ENCODE peak calls at places on chromosomes 3 and 15, in four cellular contexts. One of them, this sample, is unnamed.

GRCh38 chr3:140276698-140277097 is 341.7 kb downstream of the CLSTN2 start:
- DNase-seq in choroid plexus epithelial cell: peak
- DNase-seq in mucosa of descending colon: peak
- DNase-seq in fibroblast of villous mesenchyme: peak
- DNase-seq in this sample: no peak

GRCh38 chr15:58839485-58839884 is 68.4 kb downstream of the MINDY2 start:
- DNase-seq in fibroblast of villous mesenchyme: peak
- DNase-seq in choroid plexus epithelial cell: peak
- DNase-seq in mucosa of descending colon: no peak
- DNase-seq in this sample: no peak

GRCh38 chr3:134376385-134376765 is 2.1 kb upstream of the AMOTL2 start:
- DNase-seq in mucosa of descending colon: no peak
- DNase-seq in fibroblast of villous mesenchyme: no peak
- DNase-seq in choroid plexus epithelial cell: no peak
- DNase-seq in this sample: no peak

GRCh38 chr3:111667621-111668239 is 72.6 kb upstream of the ZBED2 start:
- DNase-seq in fibroblast of villous mesenchyme: peak
- DNase-seq in mucosa of descending colon: peak
- DNase-seq in choroid plexus epithelial cell: peak
- DNase-seq in this sample: peak

GRCh38 chr3:23659840-23660430 is 145.8 kb upstream of the UBE2E1 start:
- DNase-seq in fibroblast of villous mesenchyme: no peak
- DNase-seq in choroid plexus epithelial cell: no peak
- DNase-seq in mucosa of descending colon: no peak
- DNase-seq in this sample: no peak

GRCh38 chr15:37678124-37678523 is 256.3 kb upstream of the TMCO5A start:
- DNase-seq in fibroblast of villous mesenchyme: no peak
- DNase-seq in mucosa of descending colon: no peak
- DNase-seq in choroid plexus epithelial cell: peak
- DNase-seq in this sample: no peak

GRCh38 chr3:51715231-51716058 is 8.6 kb downstream of the GRM2 start:
- DNase-seq in fibroblast of villous mesenchyme: no peak
- DNase-seq in choroid plexus epithelial cell: no peak
- DNase-seq in mucosa of descending colon: no peak
- DNase-seq in this sample: no peak

GRCh38 chr3:63481627-63482026 is 170.8 kb upstream of the SNTN start:
- DNase-seq in mucosa of descending colon: no peak
- DNase-seq in fibroblast of villous mesenchyme: no peak
- DNase-seq in choroid plexus epithelial cell: no peak
- DNase-seq in this sample: no peak

GRCh38 chr3:133999891-134000685 is 29.6 kb downstream of the SLCO2A1 start:
- DNase-seq in mucosa of descending colon: no peak
- DNase-seq in fibroblast of villous mesenchyme: no peak
- DNase-seq in choroid plexus epithelial cell: no peak
- DNase-seq in this sample: no peak

GRCh38 chr3:37053337-37053736 is 60.0 kb downstream of the MLH1 start:
- DNase-seq in mucosa of descending colon: no peak
- DNase-seq in fibroblast of villous mesenchyme: no peak
- DNase-seq in choroid plexus epithelial cell: no peak
- DNase-seq in this sample: no peak

GRCh38 chr3:98994128-98994762 is 92.8 kb upstream of the DCBLD2 start:
- DNase-seq in fibroblast of villous mesenchyme: peak
- DNase-seq in choroid plexus epithelial cell: peak
- DNase-seq in mucosa of descending colon: no peak
- DNase-seq in this sample: no peak

GRCh38 chr15:60444289-60444912 is 34.5 kb downstream of the ICE2 start:
- DNase-seq in fibroblast of villous mesenchyme: peak
- DNase-seq in mucosa of descending colon: no peak
- DNase-seq in choroid plexus epithelial cell: peak
- DNase-seq in this sample: no peak

GRCh38 chr3:100443690-100444089 is 42.4 kb downstream of the LNP1 start:
- DNase-seq in choroid plexus epithelial cell: no peak
- DNase-seq in mucosa of descending colon: no peak
- DNase-seq in fibroblast of villous mesenchyme: no peak
- DNase-seq in this sample: no peak

GRCh38 chr3:142934128-142934896 is 29.2 kb downstream of the PAQR9 start:
- DNase-seq in mucosa of descending colon: no peak
- DNase-seq in choroid plexus epithelial cell: no peak
- DNase-seq in fibroblast of villous mesenchyme: no peak
- DNase-seq in this sample: no peak

GRCh38 chr15:35495075-35495474 is 50.9 kb downstream of the DPH6 start:
- DNase-seq in mucosa of descending colon: no peak
- DNase-seq in choroid plexus epithelial cell: no peak
- DNase-seq in fibroblast of villous mesenchyme: no peak
- DNase-seq in this sample: no peak

GRCh38 chr15:73239564-73240208 is 129.1 kb downstream of the HCN4 start:
- DNase-seq in mucosa of descending colon: no peak
- DNase-seq in fibroblast of villous mesenchyme: peak
- DNase-seq in choroid plexus epithelial cell: peak
- DNase-seq in this sample: no peak

GRCh38 chr15:74336061-74337005 is 31.1 kb downstream of the CYP11A1 start:
- DNase-seq in fibroblast of villous mesenchyme: no peak
- DNase-seq in choroid plexus epithelial cell: no peak
- DNase-seq in mucosa of descending colon: no peak
- DNase-seq in this sample: no peak

GRCh38 chr15:62770752-62771151 is 271.8 kb upstream of the TPM1 start:
- DNase-seq in choroid plexus epithelial cell: peak
- DNase-seq in mucosa of descending colon: no peak
- DNase-seq in fibroblast of villous mesenchyme: peak
- DNase-seq in this sample: no peak

GRCh38 chr3:126682046-126682445 is 22.0 kb upstream of the CHCHD6 start:
- DNase-seq in choroid plexus epithelial cell: no peak
- DNase-seq in fibroblast of villous mesenchyme: no peak
- DNase-seq in mucosa of descending colon: no peak
- DNase-seq in this sample: no peak

GRCh38 chr3:111676177-111677021 is 81.3 kb upstream of the ZBED2 start:
- DNase-seq in mucosa of descending colon: peak
- DNase-seq in choroid plexus epithelial cell: no peak
- DNase-seq in fibroblast of villous mesenchyme: no peak
- DNase-seq in this sample: peak

GRCh38 chr15:70376929-70377691 is 279.4 kb upstream of the TLE3 start:
- DNase-seq in choroid plexus epithelial cell: peak
- DNase-seq in fibroblast of villous mesenchyme: peak
- DNase-seq in mucosa of descending colon: no peak
- DNase-seq in this sample: peak

GRCh38 chr15:51883436-51883835 is 54.0 kb downstream of the TMOD3 start:
- DNase-seq in mucosa of descending colon: no peak
- DNase-seq in choroid plexus epithelial cell: peak
- DNase-seq in fibroblast of villous mesenchyme: peak
- DNase-seq in this sample: no peak

GRCh38 chr3:48433472-48434118 is 3.7 kb upstream of the PLXNB1 start:
- DNase-seq in fibroblast of villous mesenchyme: peak
- DNase-seq in choroid plexus epithelial cell: peak
- DNase-seq in mucosa of descending colon: peak
- DNase-seq in this sample: peak

GRCh38 chr3:50155891-50156290 is 767 bp downstream of the SEMA3F start:
- DNase-seq in fibroblast of villous mesenchyme: no peak
- DNase-seq in mucosa of descending colon: no peak
- DNase-seq in choroid plexus epithelial cell: no peak
- DNase-seq in this sample: no peak

GRCh38 chr15:35206060-35206675 is 121.1 kb upstream of the NANOGP8 start:
- DNase-seq in choroid plexus epithelial cell: peak
- DNase-seq in fibroblast of villous mesenchyme: peak
- DNase-seq in mucosa of descending colon: peak
- DNase-seq in this sample: no peak

GRCh38 chr3:98532709-98533571 is 1.2 kb downstream of the GPR15 start:
- DNase-seq in mucosa of descending colon: no peak
- DNase-seq in fibroblast of villous mesenchyme: no peak
- DNase-seq in choroid plexus epithelial cell: no peak
- DNase-seq in this sample: no peak

GRCh38 chr15:40253179-40253790 is 14.4 kb downstream of the PAK6 start:
- DNase-seq in fibroblast of villous mesenchyme: no peak
- DNase-seq in choroid plexus epithelial cell: no peak
- DNase-seq in mucosa of descending colon: no peak
- DNase-seq in this sample: no peak

GRCh38 chr3:120129041-120129440 is 34.8 kb upstream of the GSK3B start:
- DNase-seq in fibroblast of villous mesenchyme: no peak
- DNase-seq in choroid plexus epithelial cell: no peak
- DNase-seq in mucosa of descending colon: no peak
- DNase-seq in this sample: no peak

GRCh38 chr3:178392553-178392952 is 143.7 kb upstream of the KCNMB2 start:
- DNase-seq in fibroblast of villous mesenchyme: peak
- DNase-seq in choroid plexus epithelial cell: peak
- DNase-seq in mucosa of descending colon: no peak
- DNase-seq in this sample: no peak

GRCh38 chr3:55000546-55000945 is 72.7 kb upstream of the LRTM1 start:
- DNase-seq in fibroblast of villous mesenchyme: peak
- DNase-seq in choroid plexus epithelial cell: peak
- DNase-seq in mucosa of descending colon: peak
- DNase-seq in this sample: no peak

GRCh38 chr3:189824629-189825312 is 193.6 kb downstream of the TP63 start:
- DNase-seq in fibroblast of villous mesenchyme: peak
- DNase-seq in choroid plexus epithelial cell: peak
- DNase-seq in mucosa of descending colon: no peak
- DNase-seq in this sample: no peak

GRCh38 chr15:38521316-38521715 is 43.3 kb downstream of the RASGRP1 start:
- DNase-seq in mucosa of descending colon: no peak
- DNase-seq in fibroblast of villous mesenchyme: no peak
- DNase-seq in choroid plexus epithelial cell: no peak
- DNase-seq in this sample: no peak

GRCh38 chr3:152127058-152127457 is 141.7 kb upstream of the MBNL1 start:
- DNase-seq in fibroblast of villous mesenchyme: no peak
- DNase-seq in choroid plexus epithelial cell: no peak
- DNase-seq in mucosa of descending colon: no peak
- DNase-seq in this sample: no peak

GRCh38 chr3:41304603-41305002 is 105.3 kb downstream of the CTNNB1 start:
- DNase-seq in fibroblast of villous mesenchyme: no peak
- DNase-seq in choroid plexus epithelial cell: peak
- DNase-seq in mucosa of descending colon: no peak
- DNase-seq in this sample: no peak

GRCh38 chr3:11059090-11059798 is 66.7 kb downstream of the SLC6A1 start:
- DNase-seq in mucosa of descending colon: peak
- DNase-seq in choroid plexus epithelial cell: peak
- DNase-seq in fibroblast of villous mesenchyme: peak
- DNase-seq in this sample: peak

GRCh38 chr3:112437146-112438022 is 61.9 kb downstream of the BTLA start:
- DNase-seq in choroid plexus epithelial cell: peak
- DNase-seq in fibroblast of villous mesenchyme: peak
- DNase-seq in mucosa of descending colon: no peak
- DNase-seq in this sample: no peak

GRCh38 chr15:76335129-76335850 is 1.3 kb upstream of the ISL2 start:
- DNase-seq in fibroblast of villous mesenchyme: no peak
- DNase-seq in mucosa of descending colon: peak
- DNase-seq in choroid plexus epithelial cell: no peak
- DNase-seq in this sample: no peak